ENCODE peak calls at places on chromosome X, in ten cellular contexts. P is small intestine; U is SW480; M is ovary; C is ELR; R is activated CD4-positive, alpha-beta T cell treated with anti-CD3 and anti-CD28 coated beads, Interleukin-2, amount 10 ng/mL, durations not matched to agents 24 days and 14 days; B is Right ventricle myocardium superior; G is NCI-H1092; X is NCI-H2171; I is IMR-90. H is an unnamed sample.

GRCh38 chrX:102957751-102958150 is 20.7 kb downstream of the RAB40AL start:
- DNase-seq in B (no peak), G (no peak), I (peak; percentile 5), R (no peak), U (no peak), C (peak; percentile 49), X (no peak), M (no peak), P (no peak), H (no peak)

GRCh38 chrX:39854772-39855747 is 242.7 kb downstream of the BCOR start:
- DNase-seq in X (no peak), C (no peak), B (no peak), G (no peak), R (peak; percentile 93), M (no peak), P (peak; percentile 42), I (no peak), U (peak; percentile 31), H (no peak)

GRCh38 chrX:154840856-154841255 is 6.4 kb upstream of the SMIM9 start:
- DNase-seq in P (peak; percentile 57), R (peak; percentile 56), B (no peak), U (peak; percentile 62), C (peak; percentile 67), I (peak; percentile 70), G (peak; percentile 6), M (no peak), X (peak; percentile 15), H (no peak)

GRCh38 chrX:150635952-150636351 is 57.2 kb upstream of the MTMR1 start:
- DNase-seq in G (no peak), C (peak; percentile 88), U (peak; percentile 27), R (no peak), I (peak; percentile 84), M (no peak), B (no peak), X (no peak), P (no peak), H (no peak)

GRCh38 chrX:19514791-19515614 is at the start of gene MAP3K15:
- DNase-seq in U (peak; percentile 58), G (no peak), B (peak; percentile 38), R (peak; percentile 64), X (no peak), M (peak; percentile 62), P (peak; percentile 1), I (no peak), C (peak; percentile 41), H (no peak)

GRCh38 chrX:13487731-13488505 is 81.5 kb upstream of the EGFL6 start:
- DNase-seq in U (peak; percentile 59), G (peak; percentile 61), R (peak; percentile 85), I (peak; percentile 88), M (peak; percentile 39), B (no peak), P (peak; percentile 58), C (peak; percentile 78), X (peak; percentile 30), H (peak; percentile 32)

GRCh38 chrX:2781698-2782097 is 29.9 kb downstream of the XG start:
- DNase-seq in M (no peak), R (no peak), I (peak; percentile 2), X (no peak), B (no peak), C (no peak), P (no peak), G (no peak), U (no peak), H (no peak)

GRCh38 chrX:110286126-110286525 is 31.8 kb downstream of the AMMECR1 start:
- DNase-seq in P (no peak), U (peak; percentile 25), I (peak; percentile 89), B (no peak), M (no peak), R (no peak), G (no peak), X (no peak), C (peak; percentile 92), H (no peak)

GRCh38 chrX:132433001-132433400 is 55.8 kb downstream of the MBNL3 start:
- DNase-seq in M (no peak), B (no peak), G (no peak), P (no peak), U (no peak), I (no peak), X (no peak), C (no peak), R (no peak), H (no peak)

GRCh38 chrX:5829469-5829868 is 399.2 kb downstream of the NLGN4X start:
- DNase-seq in M (no peak), I (no peak), B (no peak), R (no peak), C (no peak), U (no peak), P (no peak), G (peak; percentile 7), X (no peak), H (no peak)

GRCh38 chrX:74419861-74420193 is 1.5 kb upstream of the SLC16A2 start:
- DNase-seq in M (peak; percentile 44), G (no peak), U (peak; percentile 18), R (no peak), I (no peak), C (peak; percentile 32), B (peak; percentile 33), P (peak; percentile 30), X (peak; percentile 5), H (no peak)

GRCh38 chrX:53714580-53715335 is 28.2 kb upstream of the HUWE1 start:
- DNase-seq in C (peak; percentile 50), U (peak; percentile 24), X (no peak), R (peak; percentile 91), M (no peak), B (no peak), G (no peak), P (peak; percentile 34), I (peak; percentile 57), H (no peak)

GRCh38 chrX:134172588-134173259 is 64.3 kb upstream of the CCDC160 start:
- DNase-seq in R (peak; percentile 81), U (no peak), X (peak; percentile 4), G (no peak), B (peak; percentile 47), M (peak; percentile 42), P (peak; percentile 11), I (no peak), C (no peak), H (peak; percentile 49)

GRCh38 chrX:8845060-8845459 is 43.9 kb upstream of the FAM9A start:
- DNase-seq in U (peak; percentile 1), I (peak; percentile 80), C (peak; percentile 80), X (no peak), R (no peak), M (no peak), B (no peak), P (no peak), G (no peak), H (no peak)

GRCh38 chrX:53003111-53003510 is 44.8 kb upstream of the FAM156A start:
- DNase-seq in R (peak; percentile 8), P (no peak), M (no peak), B (no peak), I (no peak), C (no peak), G (no peak), X (no peak), U (no peak), H (no peak)

GRCh38 chrX:153765138-153766079 is 1.4 kb downstream of the PLXNB3 start:
- DNase-seq in M (peak; percentile 66), C (peak; percentile 51), X (no peak), I (peak; percentile 5), R (no peak), P (no peak), B (peak; percentile 48), G (peak; percentile 6), U (peak; percentile 47), H (peak; percentile 97)

GRCh38 chrX:14489437-14489836 is 39.9 kb upstream of the GLRA2 start:
- DNase-seq in B (no peak), C (no peak), X (no peak), I (no peak), P (no peak), U (no peak), R (no peak), M (no peak), G (no peak), H (no peak)

GRCh38 chrX:73068467-73069364 is 10.6 kb downstream of the PABPC1L2A start:
- DNase-seq in R (no peak), G (no peak), U (no peak), M (no peak), X (no peak), B (no peak), P (no peak), C (no peak), I (no peak), H (no peak)

GRCh38 chrX:66504481-66504880 is 134.4 kb downstream of the EDA2R start:
- DNase-seq in G (no peak), R (no peak), U (no peak), B (no peak), M (no peak), C (no peak), X (no peak), I (no peak), P (no peak), H (no peak)

GRCh38 chrX:68808686-68809357 is 20.0 kb upstream of the EFNB1 start:
- DNase-seq in U (no peak), G (peak; percentile 22), P (no peak), M (peak; percentile 35), R (no peak), C (peak; percentile 43), I (no peak), B (peak; percentile 48), X (no peak), H (no peak)

GRCh38 chrX:131778269-131779218 is 234.7 kb downstream of the OR13H1 start:
- DNase-seq in M (peak; percentile 66), X (no peak), U (no peak), B (no peak), R (no peak), P (no peak), I (peak; percentile 76), G (no peak), C (peak; percentile 45), H (peak; percentile 70)

GRCh38 chrX:34734383-34734782 is 77.3 kb upstream of the TMEM47 start:
- DNase-seq in C (peak; percentile 51), M (no peak), R (no peak), U (no peak), I (peak; percentile 62), X (no peak), B (no peak), P (no peak), G (no peak), H (no peak)

GRCh38 chrX:66915893-66916292 is 277.0 kb upstream of the EDA2R start:
- DNase-seq in P (no peak), R (no peak), B (no peak), X (no peak), U (no peak), M (no peak), G (no peak), C (no peak), I (no peak), H (no peak)

GRCh38 chrX:115023139-115023538 is 5.7 kb upstream of the IL13RA2 start:
- DNase-seq in X (no peak), C (peak; percentile 89), I (peak; percentile 90), P (peak; percentile 66), M (no peak), R (no peak), B (no peak), G (no peak), U (no peak), H (no peak)

GRCh38 chrX:10104958-10105658 is 51.7 kb upstream of the CLCN4 start:
- DNase-seq in X (no peak), M (no peak), I (no peak), B (no peak), C (no peak), P (no peak), R (no peak), U (no peak), G (no peak), H (no peak)

GRCh38 chrX:63967541-63967940 is 182.5 kb upstream of the ARHGEF9 start:
- DNase-seq in C (peak; percentile 36), B (no peak), U (no peak), M (no peak), P (no peak), I (no peak), G (no peak), R (no peak), X (no peak), H (no peak)

GRCh38 chrX:66176134-66176533 is 12.1 kb downstream of the HEPH start:
- DNase-seq in X (no peak), M (no peak), U (no peak), B (no peak), C (no peak), G (no peak), I (no peak), R (no peak), P (no peak), H (no peak)

GRCh38 chrX:22360129-22360528 is 87.4 kb downstream of the CBLL2 start:
- DNase-seq in M (no peak), G (no peak), R (no peak), B (no peak), I (no peak), X (no peak), U (no peak), P (no peak), C (no peak), H (no peak)